ENCODE peak calls at places on chromosome 3, in ten cellular contexts. One of them, this sample, is unnamed. For H3K36me3, the result is how much of the 10 kb centered on the place peaks cover.

GRCh38 chr3:138433892-138434275 is 532 bp upstream of the ESYT3 start:
- DNase-seq in spleen: no peak
- DNase-seq in colonic mucosa: no peak
- DNase-seq in neuronal stem cell: no peak
- DNase-seq in ovary: no peak
- DNase-seq in H7: no peak
- DNase-seq in BJ: no peak
- DNase-seq in stomach: no peak
- DNase-seq in CD8-positive, alpha-beta memory T cell: no peak
- DNase-seq in neural progenitor cell: no peak
- DNase-seq in this sample: no peak

GRCh38 chr3:23565376-23565775 is 240.4 kb upstream of the UBE2E1 start:
- DNase-seq in spleen: no peak
- DNase-seq in colonic mucosa: no peak
- DNase-seq in neuronal stem cell: peak
- DNase-seq in ovary: no peak
- DNase-seq in H7: no peak
- DNase-seq in BJ: no peak
- DNase-seq in stomach: no peak
- DNase-seq in CD8-positive, alpha-beta memory T cell: no peak
- DNase-seq in neural progenitor cell: peak
- DNase-seq in this sample: no peak

GRCh38 chr3:146550743-146551510 is 6.5 kb upstream of the PLSCR1 start:
- DNase-seq in spleen: no peak
- DNase-seq in colonic mucosa: no peak
- DNase-seq in neuronal stem cell: no peak
- DNase-seq in ovary: no peak
- DNase-seq in H7: no peak
- DNase-seq in BJ: peak
- DNase-seq in stomach: no peak
- DNase-seq in CD8-positive, alpha-beta memory T cell: no peak
- DNase-seq in neural progenitor cell: no peak
- DNase-seq in this sample: no peak

GRCh38 chr3:105473521-105474223 is 107.0 kb downstream of the ALCAM start:
- DNase-seq in spleen: no peak
- DNase-seq in colonic mucosa: no peak
- DNase-seq in neuronal stem cell: peak
- DNase-seq in ovary: no peak
- DNase-seq in H7: no peak
- DNase-seq in BJ: peak
- DNase-seq in stomach: no peak
- DNase-seq in CD8-positive, alpha-beta memory T cell: no peak
- DNase-seq in neural progenitor cell: peak
- DNase-seq in this sample: no peak

GRCh38 chr3:171865191-171865865 is 22.2 kb downstream of the TMEM212 start:
- DNase-seq in spleen: no peak
- DNase-seq in colonic mucosa: no peak
- DNase-seq in neuronal stem cell: no peak
- DNase-seq in ovary: no peak
- DNase-seq in H7: no peak
- DNase-seq in BJ: no peak
- DNase-seq in stomach: no peak
- DNase-seq in CD8-positive, alpha-beta memory T cell: no peak
- DNase-seq in neural progenitor cell: no peak
- DNase-seq in this sample: no peak

GRCh38 chr3:183033746-183034145 is 53.4 kb upstream of the DCUN1D1 start:
- DNase-seq in spleen: no peak
- DNase-seq in colonic mucosa: no peak
- DNase-seq in neuronal stem cell: no peak
- DNase-seq in ovary: no peak
- DNase-seq in H7: no peak
- DNase-seq in BJ: peak
- DNase-seq in stomach: no peak
- DNase-seq in CD8-positive, alpha-beta memory T cell: no peak
- DNase-seq in neural progenitor cell: no peak
- DNase-seq in this sample: no peak

GRCh38 chr3:125374501-125374995 is 577 bp downstream of the ZNF148 start:
- DNase-seq in spleen: no peak
- DNase-seq in colonic mucosa: peak
- DNase-seq in neuronal stem cell: peak
- DNase-seq in ovary: no peak
- DNase-seq in H7: peak
- DNase-seq in BJ: no peak
- DNase-seq in stomach: peak
- DNase-seq in CD8-positive, alpha-beta memory T cell: no peak
- DNase-seq in neural progenitor cell: peak
- DNase-seq in this sample: no peak

GRCh38 chr3:97021778-97022177 is 207.4 kb downstream of the EPHA6 start:
- DNase-seq in spleen: no peak
- DNase-seq in colonic mucosa: no peak
- DNase-seq in neuronal stem cell: no peak
- DNase-seq in ovary: no peak
- DNase-seq in H7: no peak
- DNase-seq in BJ: no peak
- DNase-seq in stomach: no peak
- DNase-seq in CD8-positive, alpha-beta memory T cell: no peak
- DNase-seq in neural progenitor cell: no peak
- DNase-seq in this sample: no peak

GRCh38 chr3:32313723-32314473 is 75.4 kb downstream of the CMTM8 start:
- DNase-seq in spleen: no peak
- DNase-seq in colonic mucosa: no peak
- DNase-seq in neuronal stem cell: no peak
- DNase-seq in ovary: no peak
- DNase-seq in H7: no peak
- DNase-seq in BJ: no peak
- DNase-seq in stomach: no peak
- DNase-seq in CD8-positive, alpha-beta memory T cell: no peak
- DNase-seq in neural progenitor cell: no peak
- DNase-seq in this sample: no peak

GRCh38 chr3:101888653-101889052 is 39.3 kb downstream of the NFKBIZ start:
- DNase-seq in spleen: no peak
- DNase-seq in colonic mucosa: peak
- DNase-seq in neuronal stem cell: no peak
- DNase-seq in ovary: no peak
- DNase-seq in H7: no peak
- DNase-seq in BJ: no peak
- DNase-seq in stomach: no peak
- DNase-seq in CD8-positive, alpha-beta memory T cell: no peak
- DNase-seq in neural progenitor cell: no peak
- DNase-seq in this sample: no peak

GRCh38 chr3:66473181-66473580 is 27.6 kb downstream of the LRIG1 start:
- DNase-seq in spleen: no peak
- DNase-seq in colonic mucosa: no peak
- DNase-seq in neuronal stem cell: no peak
- DNase-seq in ovary: no peak
- DNase-seq in H7: no peak
- DNase-seq in BJ: no peak
- DNase-seq in stomach: no peak
- DNase-seq in CD8-positive, alpha-beta memory T cell: no peak
- DNase-seq in neural progenitor cell: no peak
- DNase-seq in this sample: no peak

GRCh38 chr3:170809975-170810357 is 60.0 kb downstream of the RPL22L1 start:
- DNase-seq in spleen: no peak
- DNase-seq in colonic mucosa: no peak
- DNase-seq in neuronal stem cell: no peak
- DNase-seq in ovary: no peak
- DNase-seq in H7: no peak
- DNase-seq in BJ: peak
- DNase-seq in stomach: no peak
- DNase-seq in CD8-positive, alpha-beta memory T cell: no peak
- DNase-seq in neural progenitor cell: no peak
- DNase-seq in this sample: no peak

GRCh38 chr3:177904661-177905060 is 631.6 kb upstream of the KCNMB2 start:
- DNase-seq in spleen: no peak
- DNase-seq in colonic mucosa: no peak
- DNase-seq in neuronal stem cell: no peak
- DNase-seq in ovary: no peak
- DNase-seq in H7: no peak
- DNase-seq in BJ: peak
- DNase-seq in stomach: no peak
- DNase-seq in CD8-positive, alpha-beta memory T cell: no peak
- DNase-seq in neural progenitor cell: no peak
- DNase-seq in this sample: no peak
- H3K36me3 ChIP-seq in spleen: under half
- H3K36me3 ChIP-seq in colonic mucosa: under half
- H3K36me3 ChIP-seq in neuronal stem cell: under half
- H3K36me3 ChIP-seq in ovary: under half
- H3K36me3 ChIP-seq in H7: under half
- H3K36me3 ChIP-seq in BJ: under half
- H3K36me3 ChIP-seq in stomach: under half
- H3K36me3 ChIP-seq in CD8-positive, alpha-beta memory T cell: under half
- H3K36me3 ChIP-seq in neural progenitor cell: under half
- H3K36me3 ChIP-seq in this sample: under half

GRCh38 chr3:47628426-47628825 is 49.8 kb upstream of the CSPG5 start:
- DNase-seq in spleen: no peak
- DNase-seq in colonic mucosa: no peak
- DNase-seq in neuronal stem cell: no peak
- DNase-seq in ovary: no peak
- DNase-seq in H7: no peak
- DNase-seq in BJ: no peak
- DNase-seq in stomach: no peak
- DNase-seq in CD8-positive, alpha-beta memory T cell: no peak
- DNase-seq in neural progenitor cell: no peak
- DNase-seq in this sample: no peak

GRCh38 chr3:47617061-47618010 is 38.7 kb upstream of the CSPG5 start:
- DNase-seq in spleen: no peak
- DNase-seq in colonic mucosa: no peak
- DNase-seq in neuronal stem cell: no peak
- DNase-seq in ovary: no peak
- DNase-seq in H7: no peak
- DNase-seq in BJ: no peak
- DNase-seq in stomach: no peak
- DNase-seq in CD8-positive, alpha-beta memory T cell: no peak
- DNase-seq in neural progenitor cell: no peak
- DNase-seq in this sample: no peak

GRCh38 chr3:47622648-47623047 is 44.0 kb upstream of the CSPG5 start:
- DNase-seq in spleen: no peak
- DNase-seq in colonic mucosa: no peak
- DNase-seq in neuronal stem cell: no peak
- DNase-seq in ovary: no peak
- DNase-seq in H7: no peak
- DNase-seq in BJ: no peak
- DNase-seq in stomach: no peak
- DNase-seq in CD8-positive, alpha-beta memory T cell: no peak
- DNase-seq in neural progenitor cell: no peak
- DNase-seq in this sample: no peak
- H3K36me3 ChIP-seq in spleen: half or more
- H3K36me3 ChIP-seq in colonic mucosa: under half
- H3K36me3 ChIP-seq in neuronal stem cell: under half
- H3K36me3 ChIP-seq in ovary: under half
- H3K36me3 ChIP-seq in H7: under half
- H3K36me3 ChIP-seq in BJ: under half
- H3K36me3 ChIP-seq in stomach: under half
- H3K36me3 ChIP-seq in CD8-positive, alpha-beta memory T cell: under half
- H3K36me3 ChIP-seq in neural progenitor cell: under half
- H3K36me3 ChIP-seq in this sample: under half

DNA sequence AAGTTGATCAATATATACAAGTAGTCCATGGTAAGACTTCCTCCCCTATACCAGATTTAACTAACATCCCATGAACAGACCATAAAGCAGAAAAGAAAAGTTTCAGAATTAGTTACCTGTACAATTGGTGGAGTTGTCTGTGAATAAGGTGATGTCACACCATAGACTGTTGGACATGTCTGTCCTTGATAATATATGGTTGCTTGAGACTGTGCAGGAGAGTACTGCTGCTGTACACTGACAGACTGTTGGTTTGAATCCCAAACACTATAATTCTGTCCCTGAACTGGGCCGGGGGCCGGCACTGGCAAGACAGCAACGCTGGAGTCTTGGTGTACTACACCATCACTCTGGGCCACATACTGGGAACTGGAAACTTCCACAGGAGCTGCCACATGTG is 77.2 kb downstream of the NBEAL2 start:
- DNase-seq in spleen: no peak
- DNase-seq in colonic mucosa: no peak
- DNase-seq in neuronal stem cell: no peak
- DNase-seq in ovary: no peak
- DNase-seq in H7: no peak
- DNase-seq in BJ: no peak
- DNase-seq in stomach: no peak
- DNase-seq in CD8-positive, alpha-beta memory T cell: no peak
- DNase-seq in neural progenitor cell: no peak
- DNase-seq in this sample: no peak
- H3K36me3 ChIP-seq in spleen: under half
- H3K36me3 ChIP-seq in colonic mucosa: under half
- H3K36me3 ChIP-seq in neuronal stem cell: under half
- H3K36me3 ChIP-seq in ovary: under half
- H3K36me3 ChIP-seq in H7: under half
- H3K36me3 ChIP-seq in BJ: under half
- H3K36me3 ChIP-seq in stomach: under half
- H3K36me3 ChIP-seq in CD8-positive, alpha-beta memory T cell: under half
- H3K36me3 ChIP-seq in neural progenitor cell: under half
- H3K36me3 ChIP-seq in this sample: under half

GRCh38 chr3:194425399-194425798 is 26.3 kb upstream of the GP5 start:
- DNase-seq in spleen: no peak
- DNase-seq in colonic mucosa: no peak
- DNase-seq in neuronal stem cell: no peak
- DNase-seq in ovary: no peak
- DNase-seq in H7: no peak
- DNase-seq in BJ: no peak
- DNase-seq in stomach: no peak
- DNase-seq in CD8-positive, alpha-beta memory T cell: no peak
- DNase-seq in neural progenitor cell: no peak
- DNase-seq in this sample: no peak

GRCh38 chr3:194424953-194425352 is 25.9 kb upstream of the GP5 start:
- DNase-seq in spleen: no peak
- DNase-seq in colonic mucosa: no peak
- DNase-seq in neuronal stem cell: no peak
- DNase-seq in ovary: no peak
- DNase-seq in H7: no peak
- DNase-seq in BJ: no peak
- DNase-seq in stomach: no peak
- DNase-seq in CD8-positive, alpha-beta memory T cell: no peak
- DNase-seq in neural progenitor cell: no peak
- DNase-seq in this sample: no peak

GRCh38 chr3:194424373-194424772 is 25.3 kb upstream of the GP5 start:
- DNase-seq in spleen: no peak
- DNase-seq in colonic mucosa: no peak
- DNase-seq in neuronal stem cell: no peak
- DNase-seq in ovary: no peak
- DNase-seq in H7: no peak
- DNase-seq in BJ: no peak
- DNase-seq in stomach: no peak
- DNase-seq in CD8-positive, alpha-beta memory T cell: no peak
- DNase-seq in neural progenitor cell: no peak
- DNase-seq in this sample: no peak

GRCh38 chr3:194422188-194422587 is 23.1 kb upstream of the GP5 start:
- DNase-seq in spleen: no peak
- DNase-seq in colonic mucosa: no peak
- DNase-seq in neuronal stem cell: no peak
- DNase-seq in ovary: no peak
- DNase-seq in H7: no peak
- DNase-seq in BJ: peak
- DNase-seq in stomach: no peak
- DNase-seq in CD8-positive, alpha-beta memory T cell: no peak
- DNase-seq in neural progenitor cell: no peak
- DNase-seq in this sample: no peak

DNA sequence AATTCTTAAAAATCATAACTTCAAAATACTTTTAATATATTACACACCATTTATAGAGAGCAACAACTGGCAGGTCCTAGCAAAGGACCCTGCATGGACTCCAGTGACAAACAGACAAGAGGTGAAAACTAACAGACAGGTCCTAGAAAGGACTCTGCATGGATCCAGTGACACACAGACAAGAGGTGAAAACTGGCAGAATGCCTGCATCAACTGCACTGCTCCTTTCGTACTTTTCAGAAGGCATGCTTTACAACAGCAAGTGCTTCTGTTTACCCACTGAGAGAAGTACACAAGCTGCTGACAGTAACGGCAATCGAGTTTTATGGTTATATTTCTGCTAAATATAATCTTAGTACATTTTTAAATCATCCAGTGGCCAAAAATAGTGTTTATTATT is 24.3 kb upstream of the GP5 start:
- DNase-seq in spleen: no peak
- DNase-seq in colonic mucosa: no peak
- DNase-seq in neuronal stem cell: no peak
- DNase-seq in ovary: no peak
- DNase-seq in H7: no peak
- DNase-seq in BJ: no peak
- DNase-seq in stomach: no peak
- DNase-seq in CD8-positive, alpha-beta memory T cell: no peak
- DNase-seq in neural progenitor cell: no peak
- DNase-seq in this sample: no peak
- H3K36me3 ChIP-seq in spleen: under half
- H3K36me3 ChIP-seq in colonic mucosa: under half
- H3K36me3 ChIP-seq in neuronal stem cell: under half
- H3K36me3 ChIP-seq in ovary: under half
- H3K36me3 ChIP-seq in H7: under half
- H3K36me3 ChIP-seq in BJ: under half
- H3K36me3 ChIP-seq in stomach: under half
- H3K36me3 ChIP-seq in CD8-positive, alpha-beta memory T cell: under half
- H3K36me3 ChIP-seq in neural progenitor cell: under half
- H3K36me3 ChIP-seq in this sample: under half